ENCODE peak calls at places on chromosomes 11 and 22, in eight cellular contexts. P is globus pallidus; H is NCI-H1436; B is activated naive CD4-positive, alpha-beta T cell treated with anti-CD3 and anti-CD28 coated beads, Interleukin-2, amount 10 ng/mL, durations not matched to agents 7 days and 5 days; E is upper lobe of right lung; R is stimulated activated CD4-positive, alpha-beta T cell treated with anti-CD3 and anti-CD28 coated beads, Interleukin-15, amount 100 ng/mL, for 24 hours; Z is mucosa of gallbladder; G is right cardiac atrium. S is an unnamed sample.

GRCh38 chr11:75437966-75438659 is 5.1 kb upstream of the KLHL35 start:
- DNase-seq in P (no peak), H (no peak), B (no peak), E (no peak), R (no peak), Z (no peak), G (no peak), S (no peak)

GRCh38 chr22:50308986-50309600 is 1.6 kb upstream of the PLXNB2 start:
- DNase-seq in P (peak; percentile 16), H (no peak), B (no peak), E (no peak), R (no peak), Z (no peak), G (peak; percentile 73), S (no peak)

GRCh38 chr11:95924414-95924760 is 480 bp upstream of the MTMR2 start:
- DNase-seq in P (no peak), H (no peak), B (no peak), E (no peak), R (no peak), Z (no peak), G (no peak), S (no peak)

GRCh38 chr11:118418770-118419169 is 17.4 kb downstream of the ATP5MG start:
- DNase-seq in P (no peak), H (no peak), B (no peak), E (no peak), R (no peak), Z (no peak), G (no peak), S (no peak)

GRCh38 chr22:23183107-23183698 is 2.9 kb downstream of the BCR start:
- DNase-seq in P (peak; percentile 81), H (no peak), B (no peak), E (peak; percentile 74), R (peak; percentile 16), Z (no peak), G (peak; percentile 82), S (peak; percentile 52)

GRCh38 chr22:23220485-23221350 is 40.4 kb downstream of the BCR start:
- DNase-seq in P (no peak), H (no peak), B (peak; percentile 40), E (peak; percentile 70), R (peak; percentile 38), Z (no peak), G (no peak), S (no peak)

GRCh38 chr11:44564653-44565007 is 833 bp upstream of the CD82 start:
- DNase-seq in P (no peak), H (peak; percentile 70), B (no peak), E (peak; percentile 90), R (no peak), Z (no peak), G (peak; percentile 92), S (peak; percentile 76)

GRCh38 chr11:123145220-123145619 is 49.8 kb downstream of the CLMP start:
- DNase-seq in P (no peak), H (no peak), B (no peak), E (peak; percentile 68), R (no peak), Z (no peak), G (peak; percentile 62), S (no peak)

GRCh38 chr11:125451400-125452124 is 44.5 kb downstream of the FEZ1 start:
- DNase-seq in P (peak; percentile 97), H (peak; percentile 9), B (no peak), E (peak; percentile 71), R (peak; percentile 34), Z (peak; percentile 39), G (peak; percentile 92), S (peak; percentile 28)

GRCh38 chr11:69211540-69212120 is 55.9 kb downstream of the SMIM38 start:
- DNase-seq in P (no peak), H (no peak), B (no peak), E (no peak), R (no peak), Z (no peak), G (no peak), S (no peak)

GRCh38 chr11:68398870-68399865 is 61.4 kb upstream of the PPP6R3 start:
- DNase-seq in P (no peak), H (no peak), B (no peak), E (no peak), R (no peak), Z (peak; percentile 57), G (peak; percentile 87), S (no peak)